ENCODE peak calls at places on chromosome 12, in five cellular contexts. R, K, W, C and A are unnamed samples.

GRCh38 chr12:49703647-49704137 is 3.5 kb downstream of the FMNL3 start:
- DNase-seq in R (no peak), K (peak; percentile 71), W (no peak), C (no peak), A (no peak)

GRCh38 chr12:108004368-108004767 is 124.7 kb upstream of the WSCD2 start:
- DNase-seq in R (no peak), K (no peak), W (no peak), C (no peak), A (no peak)

GRCh38 chr12:39074063-39074462 is 168.7 kb upstream of the CPNE8 start:
- DNase-seq in R (no peak), K (no peak), W (no peak), C (no peak), A (no peak)

GRCh38 chr12:45729233-45730115 is at the start of gene ARID2:
- DNase-seq in R (peak; percentile 38), K (no peak), W (peak; percentile 60), C (peak; percentile 14), A (no peak)

GRCh38 chr12:117161460-117162166 is 28.7 kb downstream of the FBXO21 start:
- DNase-seq in R (no peak), K (no peak), W (no peak), C (no peak), A (no peak)

GRCh38 chr12:63496654-63497053 is 171.6 kb downstream of the DPY19L2 start:
- DNase-seq in R (no peak), K (no peak), W (no peak), C (no peak), A (no peak)

GRCh38 chr12:11067514-11067913 is 5.4 kb upstream of the TAS2R46 start:
- DNase-seq in R (no peak), K (no peak), W (no peak), C (no peak), A (no peak)

GRCh38 chr12:89383235-89384049 is 31.1 kb upstream of the DUSP6 start:
- DNase-seq in R (no peak), K (no peak), W (no peak), C (peak; percentile 89), A (no peak)

GRCh38 chr12:8581098-8581784 is 31.4 kb downstream of the AICDA start:
- DNase-seq in R (no peak), K (no peak), W (no peak), C (no peak), A (no peak)

GRCh38 chr12:62862259-62862881 is 72.6 kb downstream of the PPM1H start:
- DNase-seq in R (no peak), K (no peak), W (no peak), C (no peak), A (peak; percentile 25)

GRCh38 chr12:109720152-109720855 is 6.7 kb downstream of the FAM222A start:
- DNase-seq in R (no peak), K (no peak), W (no peak), C (no peak), A (no peak)

GRCh38 chr12:132766380-132767085 is 4.9 kb upstream of the ANKLE2 start:
- DNase-seq in R (no peak), K (no peak), W (no peak), C (no peak), A (no peak)

GRCh38 chr12:128761305-128761880 is 62.4 kb downstream of the SLC15A4 start:
- DNase-seq in R (no peak), K (no peak), W (no peak), C (no peak), A (no peak)

GRCh38 chr12:46667547-46667946 is 158.2 kb downstream of the SLC38A4 start:
- DNase-seq in R (no peak), K (no peak), W (no peak), C (no peak), A (no peak)

GRCh38 chr12:14367097-14367661 is 1.7 kb downstream of the ATF7IP start:
- DNase-seq in R (no peak), K (peak; percentile 71), W (no peak), C (peak; percentile 29), A (no peak)

GRCh38 chr12:119006749-119007148 is 25.4 kb downstream of the SRRM4 start:
- DNase-seq in R (no peak), K (no peak), W (no peak), C (no peak), A (no peak)

GRCh38 chr12:69334138-69334537 is 14.0 kb upstream of the LYZ start:
- DNase-seq in R (no peak), K (no peak), W (no peak), C (no peak), A (no peak)

GRCh38 chr12:89673603-89674002 is 35.0 kb downstream of the ATP2B1 start:
- DNase-seq in R (no peak), K (no peak), W (no peak), C (no peak), A (no peak)

GRCh38 chr12:67989184-67989965 is at the start of gene IFNG-AS1:
- DNase-seq in R (no peak), K (peak; percentile 56), W (no peak), C (no peak), A (no peak)

GRCh38 chr12:92431146-92431545 is 271.6 kb upstream of the PLEKHG7 start:
- DNase-seq in R (no peak), K (no peak), W (no peak), C (no peak), A (no peak)

DNA sequence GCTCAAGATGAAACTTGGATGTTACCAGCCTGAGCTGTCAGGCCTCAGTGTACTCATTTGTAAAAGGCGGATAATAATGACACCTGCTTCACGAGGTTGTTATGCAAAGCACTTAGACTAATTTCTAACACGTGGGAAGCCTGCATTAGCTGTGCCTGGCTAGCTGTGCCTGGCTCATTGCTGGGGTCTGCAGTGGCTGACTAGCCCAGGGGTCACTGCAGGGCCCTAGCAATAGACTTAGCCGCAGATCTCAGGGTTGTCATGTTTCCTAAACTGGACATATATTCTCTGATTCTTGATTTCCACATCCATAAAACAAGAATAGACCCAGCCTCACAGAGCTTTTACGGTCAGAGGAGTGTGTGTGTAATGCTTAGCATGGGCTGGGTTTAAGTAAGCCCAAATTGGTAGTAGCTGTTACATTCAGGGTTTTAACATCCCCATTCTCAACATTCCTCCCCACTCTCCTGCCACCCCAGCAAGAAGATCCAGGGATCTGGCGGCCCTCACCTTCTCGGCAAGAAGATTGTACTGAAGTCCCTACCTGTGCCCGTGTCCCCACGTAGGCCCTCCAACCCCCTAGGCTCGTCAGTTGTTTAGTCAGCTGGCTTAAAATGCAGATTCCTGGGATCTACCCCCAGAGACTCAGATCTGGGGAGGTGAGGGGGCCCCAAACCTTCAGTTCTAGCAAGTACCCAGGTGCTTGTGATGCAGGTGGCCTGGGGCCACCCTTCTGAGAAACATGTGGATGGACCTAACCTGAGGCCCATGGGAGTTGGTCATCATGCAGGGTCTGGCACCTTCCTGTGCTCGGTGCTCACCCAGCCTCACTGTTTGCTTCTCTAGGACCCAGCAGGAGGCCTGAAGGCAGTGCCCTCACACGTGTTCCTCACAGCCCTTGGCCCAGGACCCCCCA is 8.6 kb downstream of the NR4A1 start:
- DNase-seq in R (peak; percentile 63), K (no peak), W (no peak), C (no peak), A (no peak)
- TF ChIP-seq SIN3A in R (no peak), K (no peak), W (no peak), C (no peak), A (no peak)

GRCh38 chr12:124857921-124858461 is 5.7 kb downstream of the SCARB1 start:
- DNase-seq in R (no peak), K (no peak), W (no peak), C (no peak), A (no peak)
- TF ChIP-seq SIN3A in R (no peak), K (no peak), W (no peak), C (no peak), A (no peak)

GRCh38 chr12:56634242-56634836 is 4.2 kb upstream of the BAZ2A start:
- DNase-seq in R (peak; percentile 45), K (no peak), W (peak; percentile 86), C (peak; percentile 70), A (no peak)

GRCh38 chr12:56636675-56637540 is 6.8 kb upstream of the BAZ2A start:
- DNase-seq in R (peak; percentile 99), K (peak; percentile 87), W (peak; percentile 92), C (peak; percentile 100), A (peak; percentile 96)

GRCh38 chr12:56636118-56636674 is 6.1 kb upstream of the BAZ2A start:
- DNase-seq in R (peak; percentile 83), K (peak; percentile 83), W (peak; percentile 73), C (peak; percentile 84), A (peak; percentile 92)

GRCh38 chr12:56634837-56635538 is 4.9 kb upstream of the BAZ2A start:
- DNase-seq in R (peak; percentile 79), K (no peak), W (peak; percentile 85), C (peak; percentile 75), A (peak; percentile 80)

GRCh38 chr12:56635539-56636117 is 5.5 kb upstream of the BAZ2A start:
- DNase-seq in R (no peak), K (no peak), W (peak; percentile 76), C (no peak), A (no peak)
- TF ChIP-seq SIN3A in R (no peak), K (no peak), W (no peak), C (peak; percentile 5), A (peak; percentile 5)

GRCh38 chr12:12755923-12756322 is 29.5 kb upstream of the APOLD1 start:
- DNase-seq in R (no peak), K (no peak), W (no peak), C (no peak), A (no peak)
- TF ChIP-seq SIN3A in R (no peak), K (no peak), W (no peak), C (no peak), A (no peak)

GRCh38 chr12:54058189-54058917 is 4.7 kb downstream of the HOXC4 start:
- DNase-seq in R (no peak), K (no peak), W (no peak), C (no peak), A (no peak)

GRCh38 chr12:54056110-54056509 is 2.5 kb downstream of the HOXC4 start:
- DNase-seq in R (no peak), K (no peak), W (no peak), C (no peak), A (no peak)

GRCh38 chr12:54060975-54061778 is 7.5 kb downstream of the HOXC4 start:
- DNase-seq in R (no peak), K (no peak), W (no peak), C (no peak), A (no peak)

GRCh38 chr12:54060174-54060974 is 6.7 kb downstream of the HOXC4 start:
- DNase-seq in R (no peak), K (no peak), W (no peak), C (no peak), A (no peak)

GRCh38 chr12:54059668-54060067 is 6.0 kb downstream of the HOXC4 start:
- DNase-seq in R (no peak), K (no peak), W (no peak), C (no peak), A (no peak)
- TF ChIP-seq SIN3A in R (no peak), K (no peak), W (no peak), C (no peak), A (no peak)

GRCh38 chr12:5478081-5478706 is 46.3 kb downstream of the NTF3 start:
- DNase-seq in R (no peak), K (no peak), W (no peak), C (no peak), A (no peak)
- TF ChIP-seq SIN3A in R (no peak), K (no peak), W (no peak), C (no peak), A (no peak)